ENCODE peak calls at places on chromosomes 4 and X, in eight cellular contexts. One of them, this sample, is unnamed.

GRCh38 chr4:138659640-138660325 is 355.8 kb upstream of the NOCT start:
- DNase-seq in non-pigmented ciliary epithelial cell: no peak
- DNase-seq in activated T-cell treated with anti-CD3 and anti-CD28 coated beads for 48 hours: no peak
- DNase-seq in astrocyte: peak; percentile 76
- DNase-seq in NCI-H524: no peak
- DNase-seq in NCI-H1417: peak; percentile 12
- DNase-seq in NCI-H748 treated with DMSO at 0.1 percent for 48 hours: no peak
- DNase-seq in NCI-H1105: no peak
- DNase-seq in this sample: no peak

GRCh38 chr4:2797545-2798305 is 4.8 kb downstream of the SH3BP2 start:
- DNase-seq in NCI-H524: no peak
- DNase-seq in NCI-H748 treated with DMSO at 0.1 percent for 48 hours: no peak
- DNase-seq in non-pigmented ciliary epithelial cell: no peak
- DNase-seq in NCI-H1105: no peak
- DNase-seq in activated T-cell treated with anti-CD3 and anti-CD28 coated beads for 48 hours: no peak
- DNase-seq in astrocyte: no peak
- DNase-seq in NCI-H1417: no peak
- DNase-seq in this sample: no peak

GRCh38 chrX:17030580-17031285 is 84.3 kb downstream of the REPS2 start:
- DNase-seq in NCI-H748 treated with DMSO at 0.1 percent for 48 hours: no peak
- DNase-seq in activated T-cell treated with anti-CD3 and anti-CD28 coated beads for 48 hours: no peak
- DNase-seq in NCI-H1417: no peak
- DNase-seq in astrocyte: peak; percentile 81
- DNase-seq in NCI-H1105: no peak
- DNase-seq in non-pigmented ciliary epithelial cell: no peak
- DNase-seq in NCI-H524: no peak
- DNase-seq in this sample: no peak

GRCh38 chrX:13357925-13358324 is 38.1 kb upstream of the ATXN3L start:
- DNase-seq in astrocyte: no peak
- DNase-seq in NCI-H1417: peak; percentile 49
- DNase-seq in NCI-H1105: peak; percentile 49
- DNase-seq in NCI-H748 treated with DMSO at 0.1 percent for 48 hours: peak; percentile 23
- DNase-seq in NCI-H524: peak; percentile 84
- DNase-seq in activated T-cell treated with anti-CD3 and anti-CD28 coated beads for 48 hours: no peak
- DNase-seq in non-pigmented ciliary epithelial cell: no peak
- DNase-seq in this sample: peak; percentile 16

GRCh38 chr4:30182786-30183185 is 537.4 kb upstream of the PCDH7 start:
- DNase-seq in astrocyte: no peak
- DNase-seq in NCI-H748 treated with DMSO at 0.1 percent for 48 hours: no peak
- DNase-seq in NCI-H1105: no peak
- DNase-seq in non-pigmented ciliary epithelial cell: no peak
- DNase-seq in NCI-H1417: no peak
- DNase-seq in NCI-H524: no peak
- DNase-seq in activated T-cell treated with anti-CD3 and anti-CD28 coated beads for 48 hours: no peak
- DNase-seq in this sample: no peak

GRCh38 chr4:52915131-52915645 is 53.1 kb downstream of the RASL11B start:
- DNase-seq in NCI-H524: no peak
- DNase-seq in activated T-cell treated with anti-CD3 and anti-CD28 coated beads for 48 hours: no peak
- DNase-seq in NCI-H1417: no peak
- DNase-seq in NCI-H1105: no peak
- DNase-seq in NCI-H748 treated with DMSO at 0.1 percent for 48 hours: no peak
- DNase-seq in astrocyte: no peak
- DNase-seq in non-pigmented ciliary epithelial cell: no peak
- DNase-seq in this sample: no peak

GRCh38 chr4:87209696-87210095 is 10.7 kb downstream of the KLHL8 start:
- DNase-seq in non-pigmented ciliary epithelial cell: no peak
- DNase-seq in NCI-H1417: no peak
- DNase-seq in NCI-H524: no peak
- DNase-seq in activated T-cell treated with anti-CD3 and anti-CD28 coated beads for 48 hours: no peak
- DNase-seq in astrocyte: no peak
- DNase-seq in NCI-H748 treated with DMSO at 0.1 percent for 48 hours: no peak
- DNase-seq in NCI-H1105: no peak
- DNase-seq in this sample: no peak

GRCh38 chr4:184649971-184650855 is 675 bp downstream of the PRIMPOL start:
- DNase-seq in NCI-H524: peak; percentile 40
- DNase-seq in non-pigmented ciliary epithelial cell: no peak
- DNase-seq in NCI-H748 treated with DMSO at 0.1 percent for 48 hours: no peak
- DNase-seq in NCI-H1105: no peak
- DNase-seq in activated T-cell treated with anti-CD3 and anti-CD28 coated beads for 48 hours: peak; percentile 12
- DNase-seq in astrocyte: peak; percentile 42
- DNase-seq in NCI-H1417: peak; percentile 82
- DNase-seq in this sample: no peak

GRCh38 chr4:167802463-167803212 is 289.7 kb upstream of the ANXA10 start:
- DNase-seq in NCI-H524: no peak
- DNase-seq in NCI-H1105: no peak
- DNase-seq in activated T-cell treated with anti-CD3 and anti-CD28 coated beads for 48 hours: no peak
- DNase-seq in non-pigmented ciliary epithelial cell: no peak
- DNase-seq in NCI-H1417: no peak
- DNase-seq in NCI-H748 treated with DMSO at 0.1 percent for 48 hours: no peak
- DNase-seq in astrocyte: no peak
- DNase-seq in this sample: no peak

GRCh38 chrX:130426531-130426930 is 24.7 kb downstream of the RBMX2 start:
- DNase-seq in NCI-H524: no peak
- DNase-seq in NCI-H1105: no peak
- DNase-seq in NCI-H748 treated with DMSO at 0.1 percent for 48 hours: no peak
- DNase-seq in non-pigmented ciliary epithelial cell: no peak
- DNase-seq in astrocyte: no peak
- DNase-seq in activated T-cell treated with anti-CD3 and anti-CD28 coated beads for 48 hours: no peak
- DNase-seq in NCI-H1417: no peak
- DNase-seq in this sample: no peak

GRCh38 chr4:43716721-43717395 is 731.8 kb downstream of the KCTD8 start:
- DNase-seq in astrocyte: no peak
- DNase-seq in NCI-H748 treated with DMSO at 0.1 percent for 48 hours: no peak
- DNase-seq in non-pigmented ciliary epithelial cell: no peak
- DNase-seq in activated T-cell treated with anti-CD3 and anti-CD28 coated beads for 48 hours: no peak
- DNase-seq in NCI-H1417: no peak
- DNase-seq in NCI-H1105: no peak
- DNase-seq in NCI-H524: peak; percentile 74
- DNase-seq in this sample: no peak

GRCh38 chr4:26325191-26325590 is 4.4 kb downstream of the RBPJ start:
- DNase-seq in NCI-H1417: no peak
- DNase-seq in NCI-H1105: no peak
- DNase-seq in activated T-cell treated with anti-CD3 and anti-CD28 coated beads for 48 hours: no peak
- DNase-seq in non-pigmented ciliary epithelial cell: no peak
- DNase-seq in astrocyte: peak; percentile 40
- DNase-seq in NCI-H524: peak; percentile 66
- DNase-seq in NCI-H748 treated with DMSO at 0.1 percent for 48 hours: peak; percentile 13
- DNase-seq in this sample: no peak

GRCh38 chr4:61200991-61201526 is 933 bp downstream of the ADGRL3 start:
- DNase-seq in NCI-H1105: no peak
- DNase-seq in astrocyte: peak; percentile 22
- DNase-seq in non-pigmented ciliary epithelial cell: no peak
- DNase-seq in NCI-H748 treated with DMSO at 0.1 percent for 48 hours: no peak
- DNase-seq in NCI-H524: peak; percentile 55
- DNase-seq in activated T-cell treated with anti-CD3 and anti-CD28 coated beads for 48 hours: no peak
- DNase-seq in NCI-H1417: peak; percentile 81
- DNase-seq in this sample: no peak

GRCh38 chr4:175277816-175278215 is 359.7 kb downstream of the ADAM29 start:
- DNase-seq in NCI-H1105: no peak
- DNase-seq in activated T-cell treated with anti-CD3 and anti-CD28 coated beads for 48 hours: no peak
- DNase-seq in non-pigmented ciliary epithelial cell: no peak
- DNase-seq in NCI-H524: no peak
- DNase-seq in NCI-H748 treated with DMSO at 0.1 percent for 48 hours: peak; percentile 37
- DNase-seq in NCI-H1417: no peak
- DNase-seq in astrocyte: no peak
- DNase-seq in this sample: no peak

GRCh38 chr4:77927991-77928925 is 65.6 kb downstream of the MRPL1 start:
- DNase-seq in NCI-H524: no peak
- DNase-seq in astrocyte: peak; percentile 30
- DNase-seq in NCI-H1105: peak; percentile 83
- DNase-seq in NCI-H748 treated with DMSO at 0.1 percent for 48 hours: peak; percentile 74
- DNase-seq in activated T-cell treated with anti-CD3 and anti-CD28 coated beads for 48 hours: no peak
- DNase-seq in NCI-H1417: peak; percentile 14
- DNase-seq in non-pigmented ciliary epithelial cell: no peak
- DNase-seq in this sample: peak; percentile 66

GRCh38 chr4:170391066-170391754 is 301.5 kb upstream of the AADAT start:
- DNase-seq in astrocyte: peak; percentile 69
- DNase-seq in activated T-cell treated with anti-CD3 and anti-CD28 coated beads for 48 hours: no peak
- DNase-seq in NCI-H1417: no peak
- DNase-seq in NCI-H748 treated with DMSO at 0.1 percent for 48 hours: no peak
- DNase-seq in NCI-H1105: no peak
- DNase-seq in non-pigmented ciliary epithelial cell: peak; percentile 95
- DNase-seq in NCI-H524: no peak
- DNase-seq in this sample: peak; percentile 48

GRCh38 chr4:157217708-157218107 is 2.8 kb upstream of the GRIA2 start:
- DNase-seq in NCI-H748 treated with DMSO at 0.1 percent for 48 hours: peak; percentile 25
- DNase-seq in activated T-cell treated with anti-CD3 and anti-CD28 coated beads for 48 hours: no peak
- DNase-seq in astrocyte: peak; percentile 2
- DNase-seq in NCI-H1417: no peak
- DNase-seq in NCI-H1105: no peak
- DNase-seq in non-pigmented ciliary epithelial cell: no peak
- DNase-seq in NCI-H524: peak; percentile 22
- DNase-seq in this sample: no peak

GRCh38 chr4:2093265-2093664 is 34.1 kb downstream of the NAT8L start:
- DNase-seq in NCI-H748 treated with DMSO at 0.1 percent for 48 hours: no peak
- DNase-seq in NCI-H524: no peak
- DNase-seq in astrocyte: no peak
- DNase-seq in non-pigmented ciliary epithelial cell: no peak
- DNase-seq in NCI-H1417: no peak
- DNase-seq in activated T-cell treated with anti-CD3 and anti-CD28 coated beads for 48 hours: no peak
- DNase-seq in NCI-H1105: no peak
- DNase-seq in this sample: no peak

GRCh38 chrX:150768132-150768485 is 74.9 kb downstream of the MTMR1 start:
- DNase-seq in activated T-cell treated with anti-CD3 and anti-CD28 coated beads for 48 hours: no peak
- DNase-seq in NCI-H1105: no peak
- DNase-seq in astrocyte: no peak
- DNase-seq in non-pigmented ciliary epithelial cell: no peak
- DNase-seq in NCI-H524: no peak
- DNase-seq in NCI-H748 treated with DMSO at 0.1 percent for 48 hours: no peak
- DNase-seq in NCI-H1417: no peak
- DNase-seq in this sample: no peak

GRCh38 chrX:136200466-136200865 is 50.7 kb downstream of the MAP7D3 start:
- DNase-seq in activated T-cell treated with anti-CD3 and anti-CD28 coated beads for 48 hours: no peak
- DNase-seq in non-pigmented ciliary epithelial cell: no peak
- DNase-seq in NCI-H1417: no peak
- DNase-seq in NCI-H524: peak; percentile 20
- DNase-seq in NCI-H1105: no peak
- DNase-seq in astrocyte: peak; percentile 29
- DNase-seq in NCI-H748 treated with DMSO at 0.1 percent for 48 hours: no peak
- DNase-seq in this sample: no peak

GRCh38 chr4:74531952-74532794 is 87.2 kb downstream of the AREG start:
- DNase-seq in NCI-H524: peak; percentile 44
- DNase-seq in NCI-H1417: peak; percentile 20
- DNase-seq in astrocyte: peak; percentile 54
- DNase-seq in activated T-cell treated with anti-CD3 and anti-CD28 coated beads for 48 hours: no peak
- DNase-seq in NCI-H748 treated with DMSO at 0.1 percent for 48 hours: peak; percentile 1
- DNase-seq in non-pigmented ciliary epithelial cell: no peak
- DNase-seq in NCI-H1105: peak; percentile 41
- DNase-seq in this sample: no peak

GRCh38 chr4:101791189-101791572 is 651 bp downstream of the BANK1 start:
- DNase-seq in activated T-cell treated with anti-CD3 and anti-CD28 coated beads for 48 hours: no peak
- DNase-seq in NCI-H524: no peak
- DNase-seq in NCI-H748 treated with DMSO at 0.1 percent for 48 hours: no peak
- DNase-seq in NCI-H1105: no peak
- DNase-seq in NCI-H1417: no peak
- DNase-seq in astrocyte: no peak
- DNase-seq in non-pigmented ciliary epithelial cell: no peak
- DNase-seq in this sample: no peak

GRCh38 chr4:77994194-77994721 is 62.9 kb upstream of the FRAS1 start:
- DNase-seq in activated T-cell treated with anti-CD3 and anti-CD28 coated beads for 48 hours: peak; percentile 1
- DNase-seq in NCI-H1417: no peak
- DNase-seq in NCI-H1105: no peak
- DNase-seq in NCI-H748 treated with DMSO at 0.1 percent for 48 hours: no peak
- DNase-seq in NCI-H524: no peak
- DNase-seq in astrocyte: peak; percentile 60
- DNase-seq in non-pigmented ciliary epithelial cell: peak; percentile 45
- DNase-seq in this sample: no peak

GRCh38 chrX:135421932-135422809 is at the start of gene SMIM10L2A:
- DNase-seq in NCI-H748 treated with DMSO at 0.1 percent for 48 hours: no peak
- DNase-seq in non-pigmented ciliary epithelial cell: no peak
- DNase-seq in NCI-H524: no peak
- DNase-seq in activated T-cell treated with anti-CD3 and anti-CD28 coated beads for 48 hours: no peak
- DNase-seq in astrocyte: no peak
- DNase-seq in NCI-H1105: no peak
- DNase-seq in NCI-H1417: peak; percentile 78
- DNase-seq in this sample: no peak

GRCh38 chr4:24656906-24657305 is 72.6 kb upstream of the DHX15 start:
- DNase-seq in NCI-H1417: no peak
- DNase-seq in astrocyte: no peak
- DNase-seq in NCI-H748 treated with DMSO at 0.1 percent for 48 hours: no peak
- DNase-seq in non-pigmented ciliary epithelial cell: no peak
- DNase-seq in activated T-cell treated with anti-CD3 and anti-CD28 coated beads for 48 hours: no peak
- DNase-seq in NCI-H1105: no peak
- DNase-seq in NCI-H524: no peak
- DNase-seq in this sample: no peak

GRCh38 chr4:61501812-61502211 is 301.7 kb downstream of the ADGRL3 start:
- DNase-seq in activated T-cell treated with anti-CD3 and anti-CD28 coated beads for 48 hours: no peak
- DNase-seq in non-pigmented ciliary epithelial cell: no peak
- DNase-seq in NCI-H524: peak; percentile 16
- DNase-seq in astrocyte: no peak
- DNase-seq in NCI-H748 treated with DMSO at 0.1 percent for 48 hours: no peak
- DNase-seq in NCI-H1105: no peak
- DNase-seq in NCI-H1417: no peak
- DNase-seq in this sample: no peak

GRCh38 chrX:139924069-139924695 is 8.7 kb downstream of the ATP11C start:
- DNase-seq in non-pigmented ciliary epithelial cell: no peak
- DNase-seq in activated T-cell treated with anti-CD3 and anti-CD28 coated beads for 48 hours: no peak
- DNase-seq in NCI-H1105: no peak
- DNase-seq in astrocyte: no peak
- DNase-seq in NCI-H1417: no peak
- DNase-seq in NCI-H748 treated with DMSO at 0.1 percent for 48 hours: no peak
- DNase-seq in NCI-H524: peak; percentile 63
- DNase-seq in this sample: no peak

GRCh38 chrX:45824471-45824870 is 623.8 kb upstream of the DIPK2B start:
- DNase-seq in NCI-H1417: no peak
- DNase-seq in NCI-H524: peak; percentile 44
- DNase-seq in activated T-cell treated with anti-CD3 and anti-CD28 coated beads for 48 hours: peak; percentile 50
- DNase-seq in NCI-H1105: no peak
- DNase-seq in NCI-H748 treated with DMSO at 0.1 percent for 48 hours: no peak
- DNase-seq in astrocyte: peak; percentile 95
- DNase-seq in non-pigmented ciliary epithelial cell: peak; percentile 89
- DNase-seq in this sample: peak; percentile 87

GRCh38 chr4:101420661-101421060 is 73.3 kb upstream of the PPP3CA start:
- DNase-seq in NCI-H524: no peak
- DNase-seq in astrocyte: peak; percentile 11
- DNase-seq in NCI-H748 treated with DMSO at 0.1 percent for 48 hours: no peak
- DNase-seq in NCI-H1417: no peak
- DNase-seq in activated T-cell treated with anti-CD3 and anti-CD28 coated beads for 48 hours: no peak
- DNase-seq in NCI-H1105: no peak
- DNase-seq in non-pigmented ciliary epithelial cell: no peak
- DNase-seq in this sample: no peak

GRCh38 chr4:13484749-13485345 is 707 bp upstream of the RAB28 start:
- DNase-seq in NCI-H524: no peak
- DNase-seq in astrocyte: peak; percentile 37
- DNase-seq in NCI-H1105: no peak
- DNase-seq in activated T-cell treated with anti-CD3 and anti-CD28 coated beads for 48 hours: no peak
- DNase-seq in NCI-H1417: peak; percentile 90
- DNase-seq in NCI-H748 treated with DMSO at 0.1 percent for 48 hours: peak; percentile 37
- DNase-seq in non-pigmented ciliary epithelial cell: no peak
- DNase-seq in this sample: no peak

GRCh38 chr4:152996101-152996500 is 60.0 kb downstream of the FHDC1 start:
- DNase-seq in astrocyte: no peak
- DNase-seq in non-pigmented ciliary epithelial cell: no peak
- DNase-seq in NCI-H1105: no peak
- DNase-seq in NCI-H1417: peak; percentile 16
- DNase-seq in activated T-cell treated with anti-CD3 and anti-CD28 coated beads for 48 hours: no peak
- DNase-seq in NCI-H748 treated with DMSO at 0.1 percent for 48 hours: no peak
- DNase-seq in NCI-H524: no peak
- DNase-seq in this sample: no peak

GRCh38 chr4:149344436-149344835 is 471.2 kb downstream of the IQCM start:
- DNase-seq in NCI-H524: no peak
- DNase-seq in astrocyte: peak; percentile 77
- DNase-seq in activated T-cell treated with anti-CD3 and anti-CD28 coated beads for 48 hours: no peak
- DNase-seq in NCI-H748 treated with DMSO at 0.1 percent for 48 hours: no peak
- DNase-seq in NCI-H1417: no peak
- DNase-seq in NCI-H1105: no peak
- DNase-seq in non-pigmented ciliary epithelial cell: peak; percentile 34
- DNase-seq in this sample: no peak

GRCh38 chr4:82043081-82043808 is 330.5 kb downstream of the HNRNPD start:
- DNase-seq in NCI-H748 treated with DMSO at 0.1 percent for 48 hours: peak; percentile 10
- DNase-seq in NCI-H524: peak; percentile 40
- DNase-seq in activated T-cell treated with anti-CD3 and anti-CD28 coated beads for 48 hours: no peak
- DNase-seq in astrocyte: no peak
- DNase-seq in NCI-H1417: peak; percentile 32
- DNase-seq in NCI-H1105: peak; percentile 1
- DNase-seq in non-pigmented ciliary epithelial cell: no peak
- DNase-seq in this sample: no peak

GRCh38 chr4:130424211-130424610 is 1328.3 kb downstream of the C4orf33 start:
- DNase-seq in NCI-H524: no peak
- DNase-seq in NCI-H1417: no peak
- DNase-seq in NCI-H748 treated with DMSO at 0.1 percent for 48 hours: no peak
- DNase-seq in activated T-cell treated with anti-CD3 and anti-CD28 coated beads for 48 hours: no peak
- DNase-seq in NCI-H1105: no peak
- DNase-seq in astrocyte: no peak
- DNase-seq in non-pigmented ciliary epithelial cell: no peak
- DNase-seq in this sample: peak; percentile 34

This sample was measured in epithelial cell of prostate.